ENCODE peak calls at places on chromosome 21, in eight cellular contexts. X is neural progenitor cell, J is right atrium auricular region, S is testis, K is left ventricle myocardium inferior, F is AG04450, I is upper lobe of right lung, R is astrocyte. A is an unnamed sample.
A peak's percentile ranks its signal among the peaks of the same experiment; 100 is the strongest.

GRCh38 chr21:25323356-25323949 is 283.8 kb downstream of the MRPL39 start:
- DNase-seq in S (no peak), R (no peak), X (no peak), K (no peak), J (no peak), I (no peak), F (no peak), A (no peak)

GRCh38 chr21:16870116-16870515 is 642.7 kb upstream of the CXADR start:
- DNase-seq in I (no peak), K (no peak), R (no peak), F (peak; percentile 1), S (no peak), X (no peak), J (no peak), A (no peak)

GRCh38 chr21:25934771-25935224 is 200.0 kb downstream of the GABPA start:
- DNase-seq in K (peak; percentile 60), X (no peak), J (peak; percentile 93), F (peak; percentile 86), I (peak; percentile 64), R (peak; percentile 98), S (no peak), A (peak; percentile 75)

GRCh38 chr21:43021756-43022600 is 47.6 kb downstream of the PKNOX1 start:
- DNase-seq in J (no peak), S (no peak), R (no peak), X (no peak), I (peak; percentile 46), F (no peak), K (no peak), A (no peak)

GRCh38 chr21:25837545-25838263 is 102.9 kb downstream of the GABPA start:
- DNase-seq in I (no peak), X (no peak), S (no peak), K (no peak), R (peak; percentile 92), F (peak; percentile 59), J (no peak), A (no peak)

GRCh38 chr21:46229133-46229922 is 754 bp upstream of the LSS start:
- DNase-seq in J (no peak), R (no peak), I (no peak), F (no peak), X (no peak), S (no peak), K (no peak), A (no peak)

GRCh38 chr21:17828223-17828622 is 9.1 kb upstream of the C21orf91 start:
- DNase-seq in K (no peak), X (no peak), R (peak; percentile 43), F (no peak), S (no peak), I (no peak), J (no peak), A (no peak)

GRCh38 chr21:43893536-43894205 is 28.6 kb downstream of the AGPAT3 start:
- DNase-seq in I (no peak), R (peak; percentile 21), J (no peak), S (no peak), X (no peak), F (no peak), K (no peak), A (peak; percentile 53)

GRCh38 chr21:43909736-43910455 is 44.9 kb downstream of the AGPAT3 start:
- DNase-seq in S (no peak), J (no peak), X (no peak), R (no peak), F (no peak), K (no peak), I (no peak), A (no peak)

GRCh38 chr21:43667191-43667904 is 8.0 kb downstream of the RRP1B start:
- DNase-seq in S (no peak), X (no peak), K (no peak), I (no peak), R (peak; percentile 76), F (no peak), J (no peak), A (no peak)

GRCh38 chr21:45405271-45405818 is 380 bp downstream of the COL18A1 start:
- DNase-seq in S (peak; percentile 48), K (peak; percentile 73), X (peak; percentile 57), J (no peak), F (no peak), R (no peak), I (no peak), A (no peak)

GRCh38 chr21:35138665-35139381 is 89.7 kb upstream of the RUNX1 start:
- DNase-seq in X (no peak), R (peak; percentile 100), K (no peak), I (no peak), S (no peak), F (peak; percentile 61), J (no peak), A (no peak)

GRCh38 chr21:46188226-46189212 is 4.3 kb upstream of the SPATC1L start:
- DNase-seq in I (peak; percentile 58), K (peak; percentile 58), X (no peak), F (no peak), R (peak; percentile 59), S (peak; percentile 81), J (peak; percentile 82), A (peak; percentile 78)

GRCh38 chr21:45130324-45130774 is 56.0 kb downstream of the ADARB1 start:
- DNase-seq in S (peak; percentile 65), J (no peak), R (peak; percentile 64), F (no peak), K (no peak), I (no peak), X (no peak), A (no peak)

GRCh38 chr21:46050651-46051378 is 47.1 kb upstream of the COL6A2 start:
- DNase-seq in J (peak; percentile 56), K (no peak), I (no peak), R (no peak), S (no peak), F (no peak), X (no peak), A (no peak)

GRCh38 chr21:29697555-29698193 is 242.1 kb downstream of the GRIK1 start:
- DNase-seq in I (no peak), K (no peak), S (no peak), J (no peak), R (peak; percentile 30), F (no peak), X (no peak), A (no peak)

GRCh38 chr21:45634511-45635183 is 8.9 kb upstream of the PCBP3 start:
- DNase-seq in F (no peak), R (peak; percentile 65), I (no peak), J (no peak), X (no peak), K (no peak), S (no peak), A (no peak)

GRCh38 chr21:29499734-29500343 is 201.1 kb downstream of the BACH1 start:
- DNase-seq in X (peak; percentile 29), S (peak; percentile 33), K (no peak), J (no peak), R (no peak), F (no peak), I (no peak), A (no peak)

GRCh38 chr21:39373634-39374033 is 24.7 kb upstream of the HMGN1 start:
- DNase-seq in S (peak; percentile 34), J (no peak), K (no peak), X (peak; percentile 55), I (no peak), F (no peak), R (peak; percentile 35), A (no peak)

GRCh38 chr21:28776251-28776650 is 216.4 kb downstream of the LTN1 start:
- DNase-seq in R (peak; percentile 81), J (no peak), F (peak; percentile 74), K (no peak), I (no peak), X (no peak), S (no peak), A (no peak)

DNA sequence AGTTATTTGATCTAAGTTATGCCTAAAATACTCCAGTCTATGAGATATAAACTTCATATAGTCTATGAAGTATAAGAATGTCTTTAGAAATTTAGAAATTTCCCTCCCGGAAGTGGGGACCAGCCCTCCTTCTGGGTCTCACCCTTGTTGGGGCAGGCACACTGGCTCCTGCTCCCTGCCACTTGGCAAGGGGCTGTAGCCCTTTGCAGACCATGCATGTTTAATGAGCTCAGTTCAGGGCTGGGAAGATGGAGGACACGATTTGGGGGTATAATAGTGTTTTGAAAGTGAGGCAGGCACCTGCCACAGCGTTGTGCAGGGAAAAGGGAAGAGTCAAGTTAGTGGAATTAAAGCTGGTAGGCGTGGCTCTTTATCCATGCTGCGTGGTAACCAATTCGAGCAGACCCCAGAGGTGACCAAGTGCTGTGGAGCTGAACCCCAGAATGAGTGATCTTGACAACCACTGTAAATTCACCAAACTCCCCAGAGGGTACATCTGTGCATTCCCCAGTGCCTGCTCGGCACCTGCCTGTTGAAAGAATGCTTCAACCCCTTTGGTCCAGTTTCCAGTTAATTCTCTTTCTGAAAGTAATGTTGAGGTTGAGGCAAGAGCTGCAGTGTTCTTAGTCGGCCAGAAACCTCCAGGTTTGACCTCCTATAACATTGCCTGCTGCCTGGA is 79.6 kb downstream of the DOP1B start:
- DNase-seq in R (no peak), J (no peak), K (no peak), I (no peak), X (no peak), F (no peak), S (no peak), A (no peak)
- H3K4me3 ChIP-seq in R (no peak overlapping the region), J (no peak overlapping the region), K (no peak overlapping the region), I (no peak overlapping the region), X (no peak overlapping the region), F (no peak overlapping the region), S (no peak overlapping the region), A (no peak overlapping the region)

GRCh38 chr21:41720250-41720649 is 46.6 kb downstream of the RIPK4 start:
- DNase-seq in K (no peak), R (no peak), X (no peak), J (no peak), S (no peak), I (no peak), F (no peak), A (no peak)
- TF ChIP-seq CTCF in K (no peak), R (no peak), X (no peak), J (no peak), S (no peak), I (no peak), F (no peak), A (no peak)

GRCh38 chr21:37554661-37555379 is 188.2 kb downstream of the DYRK1A start:
- DNase-seq in S (no peak), K (no peak), I (no peak), R (no peak), J (no peak), F (no peak), X (no peak), A (no peak)
- H3K27ac ChIP-seq in S (no peak overlapping the region), K (peak overlapping the region; percentile 90), I (no peak overlapping the region), R (no peak overlapping the region), J (peak overlapping the region; percentile 78), F (no peak overlapping the region), X (no peak overlapping the region), A (no peak overlapping the region)

GRCh38 chr21:15003463-15004135 is 61.2 kb downstream of the NRIP1 start:
- DNase-seq in R (no peak), X (peak; percentile 66), F (no peak), K (no peak), S (peak; percentile 20), J (no peak), I (no peak), A (no peak)

GRCh38 chr21:15005391-15005790 is 59.4 kb downstream of the NRIP1 start:
- DNase-seq in R (no peak), F (no peak), K (no peak), J (no peak), S (peak; percentile 58), I (no peak), X (peak; percentile 26), A (peak; percentile 47)

GRCh38 chr21:15006594-15007230 is 58.1 kb downstream of the NRIP1 start:
- DNase-seq in I (no peak), X (no peak), J (no peak), F (no peak), R (no peak), K (no peak), S (no peak), A (no peak)

GRCh38 chr21:15001773-15002647 is 62.8 kb downstream of the NRIP1 start:
- DNase-seq in X (no peak), K (no peak), R (no peak), J (no peak), I (no peak), F (no peak), S (no peak), A (no peak)

GRCh38 chr21:15004721-15005370 is 60.0 kb downstream of the NRIP1 start:
- DNase-seq in J (no peak), R (peak; percentile 70), X (no peak), K (no peak), I (no peak), F (no peak), S (no peak), A (no peak)
- H3K4me3 ChIP-seq in J (peak overlapping the region; percentile 7), R (peak overlapping the region; percentile 32), X (no peak overlapping the region), K (peak overlapping the region; percentile 15), I (no peak overlapping the region), F (peak overlapping the region; percentile 41), S (no peak overlapping the region), A (no peak overlapping the region)